ENCODE peak calls at places on chromosomes 3 and 15, in six cellular contexts. One of them, this sample, is unnamed.

GRCh38 chr15:51917493-51917892 is 54.1 kb downstream of the LEO1 start:
- DNase-seq in right cardiac atrium: no peak
- DNase-seq in activated T-helper 1 cell treated with anti-CD3 and anti-CD28 coated beads, Interleukin-2, amount 50 U/mL, for 16 hours: no peak
- DNase-seq in amniotic epithelial cell: peak
- DNase-seq in neural crest cell: no peak
- DNase-seq in tibial nerve: no peak
- DNase-seq in this sample: no peak

GRCh38 chr3:115388825-115389224 is 234.5 kb upstream of the GAP43 start:
- DNase-seq in right cardiac atrium: no peak
- DNase-seq in activated T-helper 1 cell treated with anti-CD3 and anti-CD28 coated beads, Interleukin-2, amount 50 U/mL, for 16 hours: no peak
- DNase-seq in amniotic epithelial cell: peak
- DNase-seq in neural crest cell: no peak
- DNase-seq in tibial nerve: no peak
- DNase-seq in this sample: no peak

GRCh38 chr3:195774917-195775316 is 36.8 kb downstream of the MUC4 start:
- DNase-seq in right cardiac atrium: peak
- DNase-seq in activated T-helper 1 cell treated with anti-CD3 and anti-CD28 coated beads, Interleukin-2, amount 50 U/mL, for 16 hours: no peak
- DNase-seq in amniotic epithelial cell: no peak
- DNase-seq in neural crest cell: peak
- DNase-seq in tibial nerve: peak
- DNase-seq in this sample: peak

GRCh38 chr3:177057768-177058167 is 139.5 kb downstream of the TBL1XR1 start:
- DNase-seq in right cardiac atrium: no peak
- DNase-seq in activated T-helper 1 cell treated with anti-CD3 and anti-CD28 coated beads, Interleukin-2, amount 50 U/mL, for 16 hours: peak
- DNase-seq in amniotic epithelial cell: no peak
- DNase-seq in neural crest cell: no peak
- DNase-seq in tibial nerve: no peak
- DNase-seq in this sample: no peak

GRCh38 chr3:25902586-25902985 is 112.7 kb downstream of the OXSM start:
- DNase-seq in right cardiac atrium: no peak
- DNase-seq in activated T-helper 1 cell treated with anti-CD3 and anti-CD28 coated beads, Interleukin-2, amount 50 U/mL, for 16 hours: no peak
- DNase-seq in amniotic epithelial cell: no peak
- DNase-seq in neural crest cell: no peak
- DNase-seq in tibial nerve: no peak
- DNase-seq in this sample: no peak

GRCh38 chr15:64859226-64859625 is 17.5 kb downstream of the PLEKHO2 start:
- DNase-seq in right cardiac atrium: no peak
- DNase-seq in activated T-helper 1 cell treated with anti-CD3 and anti-CD28 coated beads, Interleukin-2, amount 50 U/mL, for 16 hours: no peak
- DNase-seq in amniotic epithelial cell: no peak
- DNase-seq in neural crest cell: no peak
- DNase-seq in tibial nerve: no peak
- DNase-seq in this sample: no peak

GRCh38 chr3:10522646-10523303 is 17.4 kb upstream of the ATP2B2 start:
- DNase-seq in right cardiac atrium: no peak
- DNase-seq in activated T-helper 1 cell treated with anti-CD3 and anti-CD28 coated beads, Interleukin-2, amount 50 U/mL, for 16 hours: no peak
- DNase-seq in amniotic epithelial cell: no peak
- DNase-seq in neural crest cell: no peak
- DNase-seq in tibial nerve: no peak
- DNase-seq in this sample: no peak

GRCh38 chr15:100877551-100877950 is 2.1 kb upstream of the ALDH1A3 start:
- DNase-seq in right cardiac atrium: no peak
- DNase-seq in activated T-helper 1 cell treated with anti-CD3 and anti-CD28 coated beads, Interleukin-2, amount 50 U/mL, for 16 hours: no peak
- DNase-seq in amniotic epithelial cell: no peak
- DNase-seq in neural crest cell: no peak
- DNase-seq in tibial nerve: no peak
- DNase-seq in this sample: no peak

GRCh38 chr3:19898725-19899124 is 35.3 kb downstream of the EFHB start:
- DNase-seq in right cardiac atrium: no peak
- DNase-seq in activated T-helper 1 cell treated with anti-CD3 and anti-CD28 coated beads, Interleukin-2, amount 50 U/mL, for 16 hours: no peak
- DNase-seq in amniotic epithelial cell: peak
- DNase-seq in neural crest cell: no peak
- DNase-seq in tibial nerve: no peak
- DNase-seq in this sample: no peak

GRCh38 chr3:10468611-10469354 is 36.6 kb downstream of the ATP2B2 start:
- DNase-seq in right cardiac atrium: no peak
- DNase-seq in activated T-helper 1 cell treated with anti-CD3 and anti-CD28 coated beads, Interleukin-2, amount 50 U/mL, for 16 hours: no peak
- DNase-seq in amniotic epithelial cell: no peak
- DNase-seq in neural crest cell: no peak
- DNase-seq in tibial nerve: no peak
- DNase-seq in this sample: no peak

GRCh38 chr15:81106560-81106959 is 27.5 kb upstream of the CFAP161 start:
- DNase-seq in right cardiac atrium: no peak
- DNase-seq in activated T-helper 1 cell treated with anti-CD3 and anti-CD28 coated beads, Interleukin-2, amount 50 U/mL, for 16 hours: no peak
- DNase-seq in amniotic epithelial cell: peak
- DNase-seq in neural crest cell: peak
- DNase-seq in tibial nerve: peak
- DNase-seq in this sample: peak